ENCODE peak calls at places on chromosomes 12 and 14, in seven cellular contexts. K is T-helper 17 cell, N is ELF-1, B is nephron progenitor cell, I is fibroblast of lung, E is AG08395, P is OCI-M1. Z is an unnamed sample.

GRCh38 chr12:122981036-122981471 is 573 bp downstream of the ARL6IP4 start:
- DNase-seq in N (peak), P (peak), K (no peak), I (no peak), E (no peak), B (no peak), Z (no peak)

GRCh38 chr12:82415402-82415801 is 57.1 kb downstream of the METTL25 start:
- DNase-seq in E (peak), N (peak), P (no peak), B (no peak), K (no peak), I (no peak), Z (no peak)

GRCh38 chr12:752673-753400 is 458 bp downstream of the WNK1 start:
- DNase-seq in N (peak), K (peak), I (peak), E (peak), B (peak), P (peak), Z (no peak)

GRCh38 chr12:166425-167091 is 47.4 kb downstream of the SLC6A12 start:
- DNase-seq in N (no peak), B (no peak), K (no peak), I (no peak), P (no peak), E (no peak), Z (no peak)

GRCh38 chr14:52033131-52033642 is 35.7 kb downstream of the NID2 start:
- DNase-seq in P (no peak), B (no peak), I (no peak), E (peak), N (no peak), K (no peak), Z (no peak)

GRCh38 chr12:116317986-116318737 is 40.7 kb upstream of the MED13L start:
- DNase-seq in P (no peak), K (no peak), E (no peak), N (no peak), B (no peak), I (no peak), Z (no peak)

GRCh38 chr14:56855891-56856461 is 45.7 kb upstream of the OTX2 start:
- DNase-seq in B (peak), K (no peak), N (peak), E (no peak), I (no peak), P (peak), Z (no peak)

GRCh38 chr14:54698501-54698900 is 131.6 kb downstream of the SAMD4A start:
- DNase-seq in I (no peak), K (no peak), B (no peak), P (no peak), E (no peak), N (no peak), Z (no peak)

GRCh38 chr12:56716933-56717880 is 7.9 kb downstream of the NACA start:
- DNase-seq in E (no peak), P (no peak), N (no peak), B (no peak), K (no peak), I (no peak), Z (no peak)

GRCh38 chr14:77485901-77486678 is 12.5 kb downstream of the ISM2 start:
- DNase-seq in B (no peak), I (no peak), E (peak), N (no peak), K (no peak), P (no peak), Z (no peak)